ENCODE peak calls at places on chromosomes 13 and 19, in seven cellular contexts. X is Peyer's patch, Z is GM12891, Y is uterus, R is heart left ventricle, P is sigmoid colon, Q is stomach. F is an unnamed sample.

GRCh38 chr13:44052843-44053607 is 173.3 kb downstream of the LACC1 start:
- DNase-seq in Z (no peak), Q (no peak), Y (peak; percentile 30), R (peak; percentile 47), P (peak; percentile 62), X (no peak), F (no peak)

GRCh38 chr19:29288276-29288675 is 75.3 kb upstream of the UQCRFS1 start:
- DNase-seq in Q (no peak), Z (no peak), P (no peak), R (no peak), X (no peak), Y (no peak), F (no peak)

GRCh38 chr13:35699805-35700204 is 223.3 kb upstream of the MAB21L1 start:
- DNase-seq in X (no peak), P (peak; percentile 80), Q (no peak), R (no peak), Z (no peak), Y (peak; percentile 51), F (no peak)

GRCh38 chr19:802497-802887 is 5.2 kb downstream of the PTBP1 start:
- DNase-seq in R (no peak), X (no peak), Q (no peak), P (no peak), Y (no peak), Z (no peak), F (no peak)

GRCh38 chr13:41470187-41470586 is 12.8 kb downstream of the RGCC start:
- DNase-seq in Z (no peak), R (no peak), Q (no peak), Y (no peak), X (no peak), P (no peak), F (no peak)

GRCh38 chr19:47093841-47094240 is 19.7 kb downstream of the ZC3H4 start:
- DNase-seq in Q (no peak), Y (no peak), Z (no peak), X (peak; percentile 73), P (no peak), R (peak; percentile 22), F (no peak)

GRCh38 chr19:55679343-55680257 is 4.6 kb downstream of the EPN1 start:
- DNase-seq in R (no peak), Z (no peak), Y (no peak), Q (no peak), X (no peak), P (no peak), F (no peak)

GRCh38 chr13:42255854-42256253 is 16.1 kb upstream of the AKAP11 start:
- DNase-seq in R (no peak), X (no peak), Y (no peak), Q (no peak), Z (no peak), P (no peak), F (no peak)

GRCh38 chr13:90197722-90198121 is 1149.8 kb upstream of the MIR17HG start:
- DNase-seq in P (no peak), Z (no peak), R (no peak), Y (no peak), Q (no peak), X (no peak), F (no peak)

GRCh38 chr13:66402546-66402945 is 827.6 kb downstream of the PCDH9 start:
- DNase-seq in R (no peak), P (no peak), Q (no peak), Z (no peak), X (no peak), Y (no peak), F (no peak)

GRCh38 chr19:18746393-18747167 is 44.5 kb downstream of the COMP start:
- DNase-seq in R (no peak), X (no peak), Z (no peak), Y (no peak), P (no peak), Q (no peak), F (no peak)

DNA sequence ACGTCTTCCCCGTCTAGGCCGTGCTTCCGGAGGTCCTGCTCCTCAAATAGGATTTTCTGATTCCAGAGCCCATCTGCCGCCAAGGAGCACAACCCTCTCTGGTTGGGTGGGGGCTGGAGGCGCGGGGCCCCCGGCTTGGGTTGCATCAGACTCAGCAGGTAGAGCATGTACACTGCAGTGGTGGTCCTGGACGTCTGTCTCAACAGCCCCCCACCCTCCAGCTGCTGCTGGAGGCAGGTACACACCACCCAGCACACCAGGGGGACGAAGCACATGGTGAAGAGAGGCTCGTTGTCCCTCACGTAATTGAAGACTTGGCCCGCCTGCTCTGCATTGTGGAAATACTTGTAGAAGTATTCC is 13.9 kb downstream of the NLRP12 start:
- DNase-seq in Q (no peak), Z (no peak), X (no peak), R (no peak), P (no peak), Y (no peak), F (no peak)
- TF ChIP-seq POLR2A in Q (no peak), Z (no peak), X (no peak), R (no peak), P (no peak), Y (no peak), F (no peak)

GRCh38 chr19:51690359-51691121 is 2.6 kb upstream of the SPACA6 start:
- DNase-seq in P (peak; percentile 89), Y (peak; percentile 79), Q (peak; percentile 58), X (peak; percentile 62), Z (peak; percentile 66), R (peak; percentile 86), F (peak; percentile 51)
- TF ChIP-seq POLR2A in P (no peak), Y (peak; percentile 44), Q (no peak), X (no peak), Z (no peak), R (peak; percentile 38), F (no peak)

DNA sequence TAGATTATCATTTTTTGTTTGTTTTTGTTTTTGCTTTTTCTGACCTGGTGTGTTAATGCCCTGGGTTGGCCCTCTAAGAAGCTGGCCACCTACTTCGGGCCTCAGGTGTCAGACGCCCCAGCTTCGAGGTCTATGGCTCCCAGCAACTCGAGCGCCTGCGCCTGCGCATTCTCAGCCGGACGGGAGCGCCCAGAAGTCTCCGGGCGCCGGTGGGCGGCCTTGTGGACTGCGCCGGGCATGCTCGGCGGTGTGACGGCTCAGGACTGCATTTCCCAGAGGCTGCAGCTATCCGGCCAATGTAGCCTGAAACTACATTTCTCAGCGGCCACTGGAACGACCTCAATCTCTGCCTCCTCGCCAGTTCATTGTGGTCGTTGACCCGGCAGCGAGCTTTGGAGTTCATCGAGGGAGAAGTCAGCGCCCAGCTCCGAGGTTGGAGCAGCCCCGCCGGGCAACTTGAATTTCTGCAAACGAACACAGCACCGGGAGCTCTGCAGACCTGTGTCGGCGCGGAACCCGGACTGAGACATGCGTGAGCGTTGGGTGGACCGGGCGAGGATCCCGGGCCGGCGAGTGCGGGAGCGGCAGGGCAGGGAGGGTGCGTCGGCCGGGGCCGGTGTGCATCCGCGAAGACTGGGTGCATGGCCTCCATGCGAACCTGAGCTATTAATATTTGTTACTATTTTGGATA is at the start of gene ZNF30:
- DNase-seq in X (peak; percentile 95), Z (peak; percentile 95), Q (peak; percentile 91), R (peak; percentile 96), P (peak; percentile 95), Y (peak; percentile 83), F (peak; percentile 75)
- TF ChIP-seq POLR2A in X (no peak), Z (no peak), Q (no peak), R (peak; percentile 69), P (no peak), Y (no peak), F (no peak)

GRCh38 chr19:35716985-35717664 is 678 bp upstream of the KMT2B start:
- DNase-seq in R (peak; percentile 98), Y (peak; percentile 95), Q (peak; percentile 87), Z (no peak), X (peak; percentile 98), P (peak; percentile 98), F (peak; percentile 99)
- TF ChIP-seq POLR2A in R (peak; percentile 45), Y (peak; percentile 6), Q (no peak), Z (peak; percentile 52), X (no peak), P (no peak), F (no peak)

GRCh38 chr19:11798391-11799296 is at the start of gene ZNF491:
- DNase-seq in X (peak; percentile 97), Q (peak; percentile 94), R (peak; percentile 95), Y (peak; percentile 91), Z (peak; percentile 90), P (peak; percentile 95), F (peak; percentile 89)
- TF ChIP-seq POLR2A in X (peak; percentile 31), Q (no peak), R (peak; percentile 91), Y (peak; percentile 79), Z (peak; percentile 31), P (peak; percentile 46), F (no peak)

GRCh38 chr19:40465781-40466218 is 255 bp upstream of the BLVRB start:
- DNase-seq in P (peak; percentile 100), Y (peak; percentile 99), Q (peak; percentile 100), Z (peak; percentile 90), R (peak; percentile 100), X (peak; percentile 100), F (peak; percentile 100)

GRCh38 chr19:40467007-40467565 is 285 bp downstream of the SPTBN4 start:
- DNase-seq in Z (no peak), R (peak; percentile 67), P (peak; percentile 68), X (no peak), Q (no peak), Y (peak; percentile 26), F (no peak)

GRCh38 chr19:40466219-40467006 is at the start of gene SPTBN4:
- DNase-seq in Y (peak; percentile 40), P (peak; percentile 76), X (peak; percentile 54), Z (no peak), R (peak; percentile 67), Q (no peak), F (peak; percentile 90)

GRCh38 chr19:40464059-40465024 is 1.2 kb downstream of the BLVRB start:
- DNase-seq in Z (no peak), X (peak; percentile 94), Y (peak; percentile 89), R (peak; percentile 85), P (peak; percentile 92), Q (peak; percentile 92), F (peak; percentile 86)

DNA sequence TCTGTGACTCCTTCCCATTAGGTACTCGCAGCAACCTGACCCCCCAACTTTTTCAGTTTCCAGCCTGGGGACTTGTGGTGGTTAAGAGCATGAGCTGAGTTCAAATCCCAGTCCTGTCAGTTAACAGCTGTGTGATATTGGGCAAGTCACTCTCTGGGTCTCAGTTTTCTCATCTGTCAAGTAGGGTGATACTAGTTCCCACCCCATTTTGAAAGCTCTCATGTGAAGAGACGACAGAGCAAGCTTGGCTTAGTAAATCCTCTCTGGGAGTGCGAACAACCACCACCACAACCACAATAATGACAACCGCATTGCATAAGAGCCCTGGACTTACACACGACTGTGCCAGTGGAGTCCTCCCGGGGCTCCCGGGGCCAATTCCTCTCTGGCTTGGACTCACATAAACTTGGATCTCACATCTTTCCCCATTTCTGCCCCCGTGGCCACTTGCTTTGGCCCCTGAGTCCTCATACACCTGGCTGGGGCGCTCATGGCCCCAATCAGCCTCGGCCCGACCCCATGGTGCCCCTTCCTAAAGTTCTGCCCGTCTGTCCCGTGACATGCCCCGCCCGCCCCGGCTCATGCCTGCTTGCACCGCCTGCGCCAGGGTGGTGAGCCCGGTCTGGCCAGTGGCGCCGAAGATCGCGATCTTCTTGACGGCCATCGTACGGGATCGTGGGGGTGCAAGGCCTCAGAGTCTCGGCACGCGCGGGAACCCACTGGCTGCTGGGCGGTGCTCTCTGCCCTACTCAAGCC is at the start of gene BLVRB:
- DNase-seq in X (no peak), Q (no peak), P (no peak), R (no peak), Z (no peak), Y (no peak), F (peak; percentile 53)
- TF ChIP-seq POLR2A in X (peak; percentile 94), Q (no peak), P (peak; percentile 92), R (peak; percentile 90), Z (no peak), Y (peak; percentile 91), F (peak; percentile 65)

F was measured in lower leg skin.